ENCODE peak calls at places on chromosomes 2 and 18, in five cellular contexts. F, R, X, V and U are unnamed samples.

GRCh38 chr2:28347193-28347592 is 45.5 kb upstream of the FOSL2 start:
- DNase-seq in F (no peak), X (no peak), R (no peak), V (no peak), U (no peak)

GRCh38 chr2:172094319-172095145 is 8.2 kb downstream of the DLX2 start:
- DNase-seq in R (no peak), V (peak), X (peak), F (no peak), U (no peak)

GRCh38 chr18:61394983-61395382 is 61.8 kb downstream of the CDH20 start:
- DNase-seq in R (no peak), X (no peak), F (no peak), V (no peak), U (no peak)

GRCh38 chr2:103667335-103667884 is 905.6 kb downstream of the TMEM182 start:
- DNase-seq in X (no peak), F (peak), V (no peak), R (no peak), U (no peak)

GRCh38 chr2:207332473-207333212 is 166.9 kb upstream of the KLF7 start:
- DNase-seq in F (peak), X (no peak), V (no peak), R (no peak), U (no peak)

GRCh38 chr18:44568986-44569385 is 111.7 kb upstream of the SETBP1 start:
- DNase-seq in X (no peak), V (no peak), R (no peak), F (no peak), U (no peak)

GRCh38 chr2:156340818-156341481 is 8.4 kb upstream of the NR4A2 start:
- DNase-seq in F (no peak), V (no peak), R (no peak), X (no peak), U (no peak)

GRCh38 chr2:148071351-148071750 is 50.5 kb downstream of the MBD5 start:
- DNase-seq in R (no peak), V (no peak), F (no peak), X (no peak), U (no peak)

GRCh38 chr2:29114514-29114840 is 738 bp upstream of the CLIP4 start:
- DNase-seq in V (no peak), R (no peak), X (no peak), F (no peak), U (no peak)

GRCh38 chr2:71156531-71156930 is 26.1 kb downstream of the MPHOSPH10 start:
- DNase-seq in F (no peak), V (no peak), X (no peak), R (no peak), U (peak)

GRCh38 chr18:77067315-77068061 is 65.1 kb downstream of the MBP start:
- DNase-seq in X (peak), F (peak), V (no peak), R (no peak), U (peak)

GRCh38 chr2:176500921-176501320 is 231.7 kb downstream of the MTX2 start:
- DNase-seq in R (no peak), X (no peak), V (no peak), F (no peak), U (peak)

GRCh38 chr18:49849331-49850217 is 36.2 kb upstream of the ACAA2 start:
- DNase-seq in R (peak), V (no peak), F (peak), X (peak), U (peak)

GRCh38 chr2:226699321-226699720 is 100.3 kb downstream of the IRS1 start:
- DNase-seq in X (peak), R (peak), F (peak), V (no peak), U (no peak)

GRCh38 chr18:27120246-27120645 is 64.9 kb downstream of the CHST9 start:
- DNase-seq in V (no peak), F (peak), X (peak), R (no peak), U (no peak)